ENCODE peak calls at places on chromosomes 11 and 22, in six cellular contexts. S is HTR-8/SVneo, X is SJSA1, W is neural progenitor cell, E is uterus, J is cardiac fibroblast. U is an unnamed sample.

GRCh38 chr22:33476206-33476605 is 418.0 kb upstream of the SYN3 start:
- DNase-seq in S (no peak), J (no peak), W (no peak), E (no peak), X (peak; percentile 70), U (no peak)

GRCh38 chr11:95575517-95575916 is 214.1 kb downstream of the FAM76B start:
- DNase-seq in W (no peak), J (no peak), S (no peak), X (no peak), E (no peak), U (no peak)

GRCh38 chr22:27983361-27983791 is 64.3 kb upstream of the PITPNB start:
- DNase-seq in E (no peak), X (peak; percentile 31), W (no peak), S (no peak), J (no peak), U (no peak)

GRCh38 chr11:123052884-123053721 is 8.8 kb downstream of the HSPA8 start:
- DNase-seq in S (no peak), J (no peak), W (no peak), X (no peak), E (no peak), U (no peak)

GRCh38 chr11:15757299-15757698 is 599.0 kb downstream of the SOX6 start:
- DNase-seq in W (no peak), X (no peak), J (no peak), S (no peak), E (no peak), U (no peak)

GRCh38 chr11:56750190-56750589 is 1.7 kb upstream of the OR9G4 start:
- DNase-seq in J (no peak), X (no peak), S (no peak), E (no peak), W (no peak), U (no peak)

GRCh38 chr11:78575478-78575877 is 814 bp upstream of the NARS2 start:
- DNase-seq in X (no peak), W (no peak), J (no peak), S (no peak), E (no peak), U (no peak)

GRCh38 chr11:6365659-6366058 is 24.6 kb upstream of the SMPD1 start:
- DNase-seq in J (no peak), W (no peak), X (no peak), S (no peak), E (no peak), U (no peak)

GRCh38 chr22:41254230-41254629 is 13.5 kb upstream of the CHADL start:
- DNase-seq in J (no peak), W (no peak), S (no peak), E (no peak), X (no peak), U (no peak)

GRCh38 chr22:19466126-19466716 is 12.8 kb downstream of the UFD1 start:
- DNase-seq in J (no peak), W (no peak), E (no peak), X (no peak), S (no peak), U (no peak)

U was measured in MM.1S.